ENCODE peak calls at places on chromosomes 5 and 9, in seven cellular contexts. H is effector CD4-positive, alpha-beta T cell; M is uterus; J is iPS DF 6.9; F is central memory CD4-positive, alpha-beta T cell; K is endothelial cell of umbilical vein; S is substantia nigra. V is an unnamed sample.

GRCh38 chr9:5587024-5587423 is 41.9 kb upstream of the RIC1 start:
- DNase-seq in H (no peak), K (no peak), S (no peak), F (no peak), M (no peak), J (no peak), V (no peak)

GRCh38 chr9:16469184-16469583 is 401.3 kb downstream of the BNC2 start:
- DNase-seq in F (no peak), K (no peak), M (no peak), H (no peak), J (no peak), S (no peak), V (no peak)

GRCh38 chr5:39253211-39253610 is 33.8 kb upstream of the FYB1 start:
- DNase-seq in F (no peak), H (no peak), K (no peak), M (no peak), J (no peak), S (no peak), V (no peak)

GRCh38 chr5:133032852-133033742 is 6.7 kb upstream of the ZCCHC10 start:
- DNase-seq in M (no peak), H (no peak), F (no peak), S (no peak), K (no peak), J (no peak), V (no peak)

GRCh38 chr9:89667730-89668129 is 62.9 kb downstream of the GADD45G start:
- DNase-seq in H (no peak), M (no peak), J (no peak), S (no peak), F (no peak), K (no peak), V (no peak)

GRCh38 chr5:174951151-174951780 is 226.9 kb downstream of the MSX2 start:
- DNase-seq in H (peak; percentile 14), F (peak; percentile 43), K (peak; percentile 12), S (peak; percentile 63), M (no peak), J (peak; percentile 60), V (peak; percentile 75)

GRCh38 chr5:19314840-19315239 is 673.2 kb downstream of the CDH18 start:
- DNase-seq in S (no peak), J (no peak), K (no peak), F (no peak), H (no peak), M (no peak), V (no peak)

GRCh38 chr9:109477269-109478203 is 20.6 kb downstream of the PTPN3 start:
- DNase-seq in F (no peak), M (no peak), S (no peak), K (no peak), H (no peak), J (no peak), V (no peak)

GRCh38 chr5:57338068-57338848 is 144.4 kb downstream of the ACTBL2 start:
- DNase-seq in F (no peak), J (peak; percentile 60), H (no peak), M (no peak), K (peak; percentile 36), S (no peak), V (no peak)

GRCh38 chr5:168746893-168747640 is 167.9 kb upstream of the PANK3 start:
- DNase-seq in F (no peak), J (no peak), K (no peak), H (no peak), M (no peak), S (no peak), V (no peak)

GRCh38 chr5:167348286-167348926 is 943.0 kb upstream of the WWC1 start:
- DNase-seq in H (no peak), J (no peak), M (no peak), S (no peak), K (no peak), F (no peak), V (no peak)

GRCh38 chr9:2726620-2727335 is 9.5 kb downstream of the KCNV2 start:
- DNase-seq in S (no peak), K (no peak), J (no peak), F (no peak), H (no peak), M (no peak), V (no peak)

GRCh38 chr5:61450880-61451279 is 118.8 kb downstream of the ZSWIM6 start:
- DNase-seq in M (no peak), H (no peak), J (no peak), F (no peak), K (peak; percentile 83), S (no peak), V (no peak)

GRCh38 chr9:136630662-136630992 is 32.1 kb upstream of the EGFL7 start:
- DNase-seq in J (no peak), M (peak; percentile 11), K (no peak), F (no peak), H (no peak), S (no peak), V (no peak)

GRCh38 chr5:180611140-180611850 is 20.0 kb upstream of the SCGB3A1 start:
- DNase-seq in K (no peak), H (no peak), F (no peak), S (no peak), J (no peak), M (no peak), V (no peak)

GRCh38 chr5:121019112-121019511 is 555.0 kb downstream of the PRR16 start:
- DNase-seq in H (no peak), F (no peak), M (no peak), S (no peak), J (no peak), K (no peak), V (no peak)

GRCh38 chr5:16140944-16141343 is 38.6 kb downstream of the MARCHF11 start:
- DNase-seq in H (no peak), F (no peak), M (no peak), J (no peak), K (no peak), S (no peak), V (no peak)

GRCh38 chr9:68530618-68531017 is 10.1 kb downstream of the TMEM252 start:
- DNase-seq in F (no peak), J (no peak), M (peak; percentile 65), H (no peak), S (no peak), K (no peak), V (no peak)

V was measured in putamen.